ENCODE peak calls at places on chromosomes 7 and 10, in five cellular contexts. O is sigmoid colon, M is ovary, J is transverse colon, Y is SK-N-SH. W is an unnamed sample.

GRCh38 chr10:132548106-132548823 is 10.7 kb downstream of the INPP5A start:
- DNase-seq in O (peak), M (peak), J (no peak), Y (no peak), W (no peak)

GRCh38 chr10:103800789-103801540 is 54.4 kb downstream of the SH3PXD2A start:
- DNase-seq in O (no peak), M (no peak), J (no peak), Y (no peak), W (no peak)

GRCh38 chr7:116211006-116211912 is 920 bp downstream of the TES start:
- DNase-seq in O (peak), M (peak), J (peak), Y (peak), W (peak)

GRCh38 chr10:93435621-93436385 is 46.3 kb downstream of the MYOF start:
- DNase-seq in O (peak), M (no peak), J (no peak), Y (no peak), W (no peak)

GRCh38 chr7:36400606-36401005 is 10.9 kb downstream of the ANLN start:
- DNase-seq in O (no peak), M (no peak), J (no peak), Y (no peak), W (no peak)

GRCh38 chr7:80095545-80095944 is 39.1 kb upstream of the GNAI1 start:
- DNase-seq in O (no peak), M (no peak), J (no peak), Y (peak), W (no peak)

GRCh38 chr10:33422779-33423520 is 88.5 kb upstream of the NRP1 start:
- DNase-seq in O (no peak), M (no peak), J (no peak), Y (no peak), W (peak)

GRCh38 chr10:7405637-7406036 is 5.2 kb downstream of the SFMBT2 start:
- DNase-seq in O (no peak), M (no peak), J (no peak), Y (no peak), W (no peak)

GRCh38 chr10:100912013-100912608 is 652 bp upstream of the SLF2 start:
- DNase-seq in O (no peak), M (peak), J (no peak), Y (no peak), W (no peak)

GRCh38 chr7:18494821-18495408 is 634 bp upstream of the HDAC9 start:
- DNase-seq in O (no peak), M (no peak), J (no peak), Y (no peak), W (no peak)

GRCh38 chr10:80771902-80772555 is 234.3 kb downstream of the SH2D4B start:
- DNase-seq in O (no peak), M (no peak), J (no peak), Y (no peak), W (no peak)

GRCh38 chr10:23461557-23461956 is 22.7 kb downstream of the OTUD1 start:
- DNase-seq in O (no peak), M (no peak), J (no peak), Y (no peak), W (no peak)

GRCh38 chr7:116025098-116025809 is 5.3 kb downstream of the TFEC start:
- DNase-seq in O (no peak), M (no peak), J (no peak), Y (no peak), W (no peak)

GRCh38 chr10:30098624-30099023 is 39.2 kb upstream of the JCAD start:
- DNase-seq in O (no peak), M (no peak), J (no peak), Y (no peak), W (no peak)

GRCh38 chr7:120742370-120742769 is 115.6 kb downstream of the TSPAN12 start:
- DNase-seq in O (no peak), M (no peak), J (no peak), Y (no peak), W (no peak)

GRCh38 chr10:88459523-88459922 is 123.6 kb downstream of the RNLS start:
- DNase-seq in O (no peak), M (peak), J (no peak), Y (no peak), W (peak)

GRCh38 chr10:43070121-43071085 is 6.5 kb upstream of the RET start:
- DNase-seq in O (no peak), M (no peak), J (no peak), Y (no peak), W (no peak)

GRCh38 chr10:3380392-3381050 is 207.9 kb upstream of the PITRM1 start:
- DNase-seq in O (no peak), M (no peak), J (no peak), Y (no peak), W (no peak)

GRCh38 chr7:157027568-157028527 is 17.4 kb upstream of the MNX1 start:
- DNase-seq in O (no peak), M (no peak), J (no peak), Y (peak), W (no peak)

GRCh38 chr7:74493295-74493694 is 39.6 kb downstream of the GTF2IRD1 start:
- DNase-seq in O (no peak), M (no peak), J (no peak), Y (no peak), W (no peak)

GRCh38 chr10:26534384-26534783 is 96.2 kb downstream of the APBB1IP start:
- DNase-seq in O (no peak), M (no peak), J (no peak), Y (no peak), W (no peak)

GRCh38 chr7:44309271-44310091 is 15.9 kb downstream of the CAMK2B start:
- DNase-seq in O (peak), M (peak), J (peak), Y (peak), W (no peak)

GRCh38 chr7:75737856-75738603 is 711 bp downstream of the HIP1 start:
- DNase-seq in O (peak), M (peak), J (peak), Y (peak), W (no peak)

GRCh38 chr7:11450246-11450645 is 381.8 kb downstream of the THSD7A start:
- DNase-seq in O (no peak), M (no peak), J (no peak), Y (no peak), W (no peak)

GRCh38 chr10:50846753-50847152 is 38.7 kb downstream of the A1CF start:
- DNase-seq in O (no peak), M (no peak), J (no peak), Y (no peak), W (no peak)

GRCh38 chr10:10942441-10942840 is 75.2 kb upstream of the CELF2 start:
- DNase-seq in O (no peak), M (no peak), J (no peak), Y (no peak), W (no peak)

GRCh38 chr10:110067960-110068770 is 60.4 kb downstream of the ADD3 start:
- DNase-seq in O (no peak), M (no peak), J (no peak), Y (no peak), W (no peak)

GRCh38 chr10:75497997-75498797 is 66.8 kb downstream of the LRMDA start:
- DNase-seq in O (peak), M (peak), J (no peak), Y (no peak), W (no peak)

GRCh38 chr7:16129431-16130126 is 291.8 kb downstream of the CRPPA start:
- DNase-seq in O (no peak), M (no peak), J (no peak), Y (no peak), W (no peak)

GRCh38 chr7:105622114-105622731 is 40.9 kb upstream of the EFCAB10 start:
- DNase-seq in O (peak), M (no peak), J (no peak), Y (no peak), W (no peak)

GRCh38 chr10:11213156-11213555 is 195.5 kb downstream of the CELF2 start:
- DNase-seq in O (no peak), M (no peak), J (no peak), Y (no peak), W (no peak)

GRCh38 chr7:44750424-44750823 is 1.8 kb downstream of the ZMIZ2 start:
- DNase-seq in O (no peak), M (no peak), J (no peak), Y (no peak), W (no peak)

GRCh38 chr7:158651968-158652555 is 52.5 kb downstream of the NCAPG2 start:
- DNase-seq in O (no peak), M (no peak), J (no peak), Y (no peak), W (no peak)

GRCh38 chr10:131895116-131895515 is 5.7 kb upstream of the PPP2R2D start:
- DNase-seq in O (no peak), M (no peak), J (no peak), Y (no peak), W (no peak)

DNA sequence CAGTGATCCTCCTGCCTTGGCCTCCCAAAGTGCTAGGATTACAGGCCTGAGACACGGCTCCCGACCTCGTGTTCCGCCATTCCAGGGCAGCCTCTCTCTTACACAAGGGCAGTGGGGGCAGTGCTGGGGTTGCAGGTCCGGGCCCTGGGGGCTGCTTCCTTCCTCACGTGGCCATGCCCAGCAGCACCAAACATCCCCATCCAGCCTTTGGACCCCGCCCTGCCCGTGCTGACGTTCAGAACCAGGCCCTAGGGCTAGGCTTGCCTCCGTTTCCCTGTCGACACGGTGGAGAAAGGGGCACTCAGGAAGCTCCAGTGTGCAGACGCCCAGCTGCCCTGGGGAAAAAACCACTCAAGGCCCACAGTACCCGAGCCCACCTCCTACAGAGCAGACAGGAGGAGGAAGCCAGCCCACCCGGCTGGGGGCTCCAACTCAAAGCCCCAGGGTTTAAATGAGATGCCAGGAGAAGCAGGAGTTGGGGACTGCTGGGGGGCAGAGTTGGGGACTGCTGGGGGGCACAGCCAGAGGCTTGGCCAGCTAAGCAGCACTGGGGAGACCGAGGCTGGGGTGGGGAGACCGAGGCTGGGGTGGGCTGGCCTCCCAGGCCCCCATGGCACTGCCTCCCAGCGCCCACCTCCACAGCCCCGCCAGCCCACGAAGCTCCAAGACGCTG is 35.9 kb downstream of the ADAP1 start:
- DNase-seq in O (peak), M (peak), J (peak), Y (no peak), W (peak)
- TF ChIP-seq CTCF in O (no peak), M (no peak), J (no peak), Y (no peak), W (no peak)

GRCh38 chr7:47039899-47040298 is 542.0 kb downstream of the TNS3 start:
- DNase-seq in O (no peak), M (no peak), J (no peak), Y (no peak), W (no peak)
- TF ChIP-seq EP300 in O (no peak), M (no peak), J (no peak), Y (no peak), W (no peak)

GRCh38 chr10:107264742-107265141 is 100.2 kb upstream of the SORCS1 start:
- DNase-seq in O (no peak), M (no peak), J (no peak), Y (peak), W (no peak)
- TF ChIP-seq CTCF in O (no peak), M (no peak), J (no peak), Y (no peak), W (no peak)

GRCh38 chr7:46143949-46144917 is 223.2 kb upstream of the IGFBP3 start:
- DNase-seq in O (no peak), M (no peak), J (no peak), Y (no peak), W (no peak)

GRCh38 chr7:46150202-46150601 is 229.1 kb upstream of the IGFBP3 start:
- DNase-seq in O (no peak), M (no peak), J (no peak), Y (no peak), W (no peak)

GRCh38 chr7:46147871-46148270 is 226.8 kb upstream of the IGFBP3 start:
- DNase-seq in O (no peak), M (no peak), J (no peak), Y (no peak), W (no peak)

GRCh38 chr7:46146454-46147255 is 225.6 kb upstream of the IGFBP3 start:
- DNase-seq in O (no peak), M (no peak), J (no peak), Y (peak), W (no peak)

GRCh38 chr7:46145412-46145811 is 224.3 kb upstream of the IGFBP3 start:
- DNase-seq in O (no peak), M (no peak), J (no peak), Y (no peak), W (no peak)
- TF ChIP-seq EP300 in O (no peak), M (no peak), J (no peak), Y (peak), W (peak)

GRCh38 chr10:97736403-97736901 is 476 bp upstream of the ZFYVE27 start:
- DNase-seq in O (no peak), M (no peak), J (no peak), Y (no peak), W (no peak)

GRCh38 chr10:97738616-97739015 is 1.7 kb downstream of the ZFYVE27 start:
- DNase-seq in O (peak), M (no peak), J (no peak), Y (no peak), W (no peak)

GRCh38 chr10:97734021-97734420 is 2.9 kb upstream of the ZFYVE27 start:
- DNase-seq in O (no peak), M (no peak), J (no peak), Y (no peak), W (no peak)

GRCh38 chr10:97737770-97738265 is 890 bp downstream of the ZFYVE27 start:
- DNase-seq in O (no peak), M (no peak), J (no peak), Y (no peak), W (no peak)

DNA sequence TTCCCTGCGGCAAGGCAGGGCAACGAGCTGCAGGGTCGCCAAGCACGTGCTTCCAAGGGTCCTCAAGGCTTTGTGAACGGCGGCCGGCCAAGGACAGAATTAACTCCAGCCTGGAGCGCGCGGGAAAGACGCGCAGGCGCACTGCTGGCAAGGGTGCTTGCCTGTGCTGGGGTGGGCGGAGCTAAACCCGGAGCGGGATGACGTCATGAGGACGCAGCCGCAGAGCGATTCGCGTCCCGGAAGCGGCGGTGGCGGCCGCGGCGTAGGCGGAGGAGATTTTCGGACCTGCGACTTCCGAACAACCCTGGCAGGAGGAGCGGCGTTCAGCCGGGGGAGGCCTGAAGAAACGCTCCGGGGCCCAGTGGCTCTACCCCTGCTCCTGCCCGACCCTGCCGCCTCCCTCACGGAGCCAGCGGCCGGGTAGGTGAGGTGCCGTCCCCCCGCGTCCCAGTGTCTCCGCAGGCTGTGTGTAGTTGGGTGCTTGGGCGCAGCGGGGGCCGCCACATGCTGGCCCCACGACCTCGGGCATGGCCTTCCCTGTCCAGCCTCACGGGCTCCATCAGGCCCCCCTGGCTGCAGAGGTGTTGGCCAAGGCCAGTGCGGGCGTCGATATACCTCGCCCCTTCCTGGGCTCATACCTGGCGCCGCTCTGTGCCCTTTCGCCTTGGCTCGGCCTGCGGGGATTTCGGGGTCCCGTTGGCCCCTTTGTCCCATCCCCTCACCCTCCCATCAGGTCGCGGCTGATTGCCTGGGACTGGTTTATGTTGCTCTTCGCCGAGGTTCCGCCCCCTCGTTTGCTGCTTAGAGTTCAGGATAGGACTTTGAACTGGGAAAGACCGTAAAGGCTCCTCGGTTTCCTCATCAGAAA is at the start of gene ZFYVE27:
- DNase-seq in O (peak), M (peak), J (peak), Y (peak), W (peak)
- TF ChIP-seq CTCF in O (no peak), M (no peak), J (no peak), Y (no peak), W (peak)

GRCh38 chr7:151838072-151838471 is 38.8 kb downstream of the PRKAG2 start:
- DNase-seq in O (no peak), M (no peak), J (no peak), Y (no peak), W (no peak)
- TF ChIP-seq EP300 in O (no peak), M (no peak), J (no peak), Y (no peak), W (no peak)

W was measured in tibial nerve.